ENCODE peak calls at places on chromosomes 16 and 17, in six cellular contexts. A is SK-N-SH, X is hepatocyte, U is testis, P is colonic mucosa, W is cardiac muscle cell. K is an unnamed sample.

GRCh38 chr16:78005881-78006280 is 16.5 kb upstream of the CLEC3A start:
- DNase-seq in X (no peak), A (no peak), W (no peak), P (no peak), U (no peak), K (no peak)

GRCh38 chr17:56887105-56887504 is 26.7 kb downstream of the TRIM25 start:
- DNase-seq in A (no peak), W (no peak), U (no peak), P (no peak), X (no peak), K (no peak)

GRCh38 chr16:1014771-1015495 is 33.4 kb downstream of the SOX8 start:
- DNase-seq in A (no peak), U (no peak), W (no peak), P (no peak), X (peak; percentile 39), K (peak; percentile 89)

GRCh38 chr16:70701036-70701435 is 15.2 kb upstream of the MTSS2 start:
- DNase-seq in A (no peak), P (no peak), X (no peak), U (no peak), W (no peak), K (no peak)

GRCh38 chr16:88628512-88628974 is 9.8 kb upstream of the IL17C start:
- DNase-seq in P (no peak), W (peak; percentile 20), U (peak; percentile 28), X (no peak), A (peak; percentile 80), K (no peak)

GRCh38 chr17:44354582-44355309 is 8.9 kb downstream of the FAM171A2 start:
- DNase-seq in U (peak; percentile 74), P (peak; percentile 56), X (peak; percentile 74), A (no peak), W (peak; percentile 37), K (no peak)

GRCh38 chr16:84985079-84986065 is 26.0 kb downstream of the ZDHHC7 start:
- DNase-seq in W (peak; percentile 71), P (no peak), A (no peak), U (no peak), X (no peak), K (no peak)

GRCh38 chr17:64504769-64505319 is 1.2 kb downstream of the DDX5 start:
- DNase-seq in P (no peak), U (peak; percentile 23), X (peak; percentile 38), W (peak; percentile 92), A (no peak), K (no peak)

GRCh38 chr16:31215287-31216115 is 1.4 kb downstream of the PYDC1 start:
- DNase-seq in A (peak; percentile 73), P (peak; percentile 71), U (peak; percentile 46), X (peak; percentile 76), W (peak; percentile 77), K (peak; percentile 86)

GRCh38 chr17:58534901-58535421 is 20.5 kb upstream of the MTMR4 start:
- DNase-seq in W (peak; percentile 67), A (no peak), U (no peak), X (no peak), P (no peak), K (no peak)

GRCh38 chr16:76653390-76654026 is 376.3 kb downstream of the CNTNAP4 start:
- DNase-seq in W (peak; percentile 63), U (peak; percentile 32), X (peak; percentile 85), A (peak; percentile 39), P (no peak), K (no peak)

GRCh38 chr17:16107165-16107770 is 107.6 kb downstream of the TTC19 start:
- DNase-seq in W (no peak), U (no peak), A (no peak), X (no peak), P (no peak), K (no peak)

GRCh38 chr17:80246726-80247125 is 13.9 kb upstream of the RNF213 start:
- DNase-seq in W (no peak), A (peak; percentile 30), P (no peak), U (no peak), X (no peak), K (no peak)

GRCh38 chr17:66980896-66981295 is 16.4 kb downstream of the CACNG4 start:
- DNase-seq in X (no peak), W (no peak), U (no peak), A (no peak), P (no peak), K (no peak)

GRCh38 chr17:560379-560935 is 154.2 kb downstream of the VPS53 start:
- DNase-seq in A (no peak), X (no peak), W (peak; percentile 13), P (no peak), U (no peak), K (no peak)

GRCh38 chr16:1523581-1524245 is 9.8 kb upstream of the TMEM204 start:
- DNase-seq in A (no peak), U (no peak), W (no peak), X (no peak), P (no peak), K (no peak)

GRCh38 chr17:78231991-78232759 is 744 bp downstream of the TMEM235 start:
- DNase-seq in A (peak; percentile 85), W (no peak), U (no peak), X (peak; percentile 48), P (no peak), K (no peak)

GRCh38 chr17:76265624-76266243 is 586 bp downstream of the UBALD2 start:
- DNase-seq in U (peak; percentile 69), A (peak; percentile 84), P (peak; percentile 67), W (peak; percentile 68), X (peak; percentile 83), K (peak; percentile 79)

GRCh38 chr17:76154292-76154691 is 13.2 kb upstream of the FOXJ1 start:
- DNase-seq in W (no peak), X (no peak), P (no peak), U (no peak), A (no peak), K (no peak)

GRCh38 chr17:40648326-40648968 is 829 bp upstream of the SMARCE1 start:
- DNase-seq in P (no peak), A (no peak), U (peak; percentile 58), W (no peak), X (peak; percentile 10), K (peak; percentile 80)

GRCh38 chr17:27246537-27246936 is 47.4 kb upstream of the WSB1 start:
- DNase-seq in W (no peak), X (no peak), U (no peak), A (no peak), P (no peak), K (no peak)

GRCh38 chr16:80989801-80990200 is 16.9 kb downstream of the CMC2 start:
- DNase-seq in P (no peak), A (no peak), X (no peak), W (no peak), U (no peak), K (no peak)

GRCh38 chr17:61179316-61179715 is 220.3 kb upstream of the TBX2 start:
- DNase-seq in X (no peak), U (no peak), A (no peak), W (no peak), P (no peak), K (no peak)

GRCh38 chr17:78618264-78619066 is 41.3 kb upstream of the DNAH17 start:
- DNase-seq in A (no peak), P (no peak), U (peak; percentile 35), W (peak; percentile 46), X (no peak), K (peak; percentile 62)

GRCh38 chr17:59346876-59347407 is 15.5 kb downstream of the YPEL2 start:
- DNase-seq in U (no peak), X (no peak), W (no peak), P (no peak), A (no peak), K (no peak)

GRCh38 chr17:31663576-31663975 is 195.5 kb downstream of the COPRS start:
- DNase-seq in A (no peak), X (no peak), W (peak; percentile 25), P (no peak), U (no peak), K (no peak)

GRCh38 chr17:64155751-64156544 is 26.0 kb upstream of the ERN1 start:
- DNase-seq in X (no peak), P (peak; percentile 32), W (peak; percentile 82), A (no peak), U (peak; percentile 87), K (no peak)

GRCh38 chr17:5536831-5537230 is 47.5 kb downstream of the NLRP1 start:
- DNase-seq in P (no peak), X (no peak), W (no peak), A (no peak), U (no peak), K (no peak)

GRCh38 chr17:49752508-49752907 is 11.4 kb downstream of the FAM117A start:
- DNase-seq in X (no peak), P (no peak), A (no peak), U (no peak), W (no peak), K (no peak)

GRCh38 chr16:27326738-27327585 is 13.2 kb downstream of the IL4R start:
- DNase-seq in X (peak; percentile 88), P (peak; percentile 64), U (peak; percentile 55), A (peak; percentile 40), W (peak; percentile 95), K (peak; percentile 90)
- H3K27ac ChIP-seq in X (peak overlapping the region; percentile 91), P (peak overlapping the region; percentile 85), U (peak overlapping the region; percentile 81), A (peak overlapping the region; percentile 82), W (peak overlapping the region; percentile 99), K (no peak overlapping the region)

DNA sequence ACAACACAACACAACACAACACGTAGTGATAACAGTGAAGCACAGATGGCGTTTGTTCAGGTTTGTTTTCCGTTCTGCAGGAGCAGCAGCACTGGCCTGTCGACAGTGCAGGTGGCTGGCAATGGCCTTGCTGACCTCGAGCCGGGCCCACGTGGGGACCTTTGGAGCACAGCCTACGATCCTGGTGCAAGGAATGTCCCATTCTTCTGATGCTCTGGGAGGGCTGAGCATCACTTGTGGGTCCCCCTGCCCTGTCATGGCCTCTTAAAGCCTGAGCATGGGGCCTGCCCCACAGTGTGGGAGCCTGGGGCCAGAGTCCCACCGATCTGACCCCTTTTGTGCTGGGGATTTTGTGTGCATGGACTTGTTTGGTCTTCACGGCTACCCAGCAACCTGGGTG is 6.8 kb downstream of the MAP2K3 start:
- DNase-seq in W (no peak), U (no peak), X (no peak), P (no peak), A (no peak), K (no peak)
- H3K4me1 ChIP-seq in W (peaks cover 6% of the 10 kb centered on the region), U (peaks cover 21% of the 10 kb centered on the region), X (peaks cover 22% of the 10 kb centered on the region), P (peaks cover 21% of the 10 kb centered on the region), A (peaks cover 31% of the 10 kb centered on the region), K (peaks cover 4% of the 10 kb centered on the region)

GRCh38 chr17:2708585-2709172 is 2.9 kb downstream of the CLUH start:
- DNase-seq in P (no peak), U (no peak), A (no peak), X (no peak), W (no peak), K (no peak)
- H3K4me3 ChIP-seq in P (peak overlapping the region; percentile 87), U (peak overlapping the region; percentile 0), A (no peak overlapping the region), X (no peak overlapping the region), W (no peak overlapping the region), K (no peak overlapping the region)

GRCh38 chr16:49825006-49825405 is 30.9 kb downstream of the ZNF423 start:
- DNase-seq in U (no peak), W (no peak), X (no peak), A (no peak), P (no peak), K (no peak)

GRCh38 chr16:49822649-49823370 is 33.1 kb downstream of the ZNF423 start:
- DNase-seq in A (no peak), X (no peak), P (no peak), U (no peak), W (no peak), K (no peak)

GRCh38 chr16:49826515-49826914 is 29.4 kb downstream of the ZNF423 start:
- DNase-seq in X (no peak), W (no peak), U (no peak), A (no peak), P (no peak), K (no peak)

GRCh38 chr16:49821614-49822282 is 34.2 kb downstream of the ZNF423 start:
- DNase-seq in W (peak; percentile 35), P (no peak), A (peak; percentile 64), X (no peak), U (no peak), K (no peak)

GRCh38 chr16:49824600-49824999 is 31.3 kb downstream of the ZNF423 start:
- DNase-seq in P (no peak), X (no peak), A (no peak), U (no peak), W (no peak), K (no peak)
- H3K27ac ChIP-seq in P (no peak overlapping the region), X (peak overlapping the region; percentile 43), A (no peak overlapping the region), U (no peak overlapping the region), W (no peak overlapping the region), K (no peak overlapping the region)